ENCODE peak calls at places on chromosomes 2 and 18, in six cellular contexts. V is A549; D is hepatocyte; X is stimulated activated naive CD8-positive, alpha-beta T cell treated with anti-CD3 and anti-CD28 coated beads, Interleukin-15, Interleukin-2, amounts not matched to agents 100 U/mL and 50 U/mL, for 24 hours; I is WTC11; R is AG09319. U is an unnamed sample.

GRCh38 chr18:21112543-21113105 is 1.0 kb upstream of the ROCK1 start:
- DNase-seq in R (no peak), D (no peak), X (no peak), V (no peak), I (no peak), U (no peak)

GRCh38 chr2:197079414-197079813 is 152.9 kb upstream of the PGAP1 start:
- DNase-seq in X (no peak), D (no peak), R (no peak), I (no peak), V (no peak), U (no peak)

GRCh38 chr2:65364986-65365733 is 67.2 kb downstream of the SPRED2 start:
- DNase-seq in I (no peak), X (no peak), R (no peak), V (no peak), D (no peak), U (no peak)

GRCh38 chr18:36809590-36810381 is 19.0 kb downstream of the TPGS2 start:
- DNase-seq in X (peak; percentile 10), D (peak; percentile 83), R (no peak), V (peak; percentile 59), I (peak; percentile 17), U (peak; percentile 82)

GRCh38 chr2:121212661-121213325 is 72.2 kb downstream of the TFCP2L1 start:
- DNase-seq in R (no peak), X (no peak), I (no peak), V (no peak), D (no peak), U (no peak)

GRCh38 chr2:220043155-220043992 is 415.9 kb downstream of the SLC4A3 start:
- DNase-seq in I (no peak), R (no peak), X (no peak), V (no peak), D (no peak), U (no peak)

GRCh38 chr2:101617188-101617587 is 80.3 kb upstream of the MAP4K4 start:
- DNase-seq in R (no peak), X (no peak), D (no peak), V (no peak), I (no peak), U (no peak)

GRCh38 chr2:209577376-209578357 is 153.8 kb downstream of the MAP2 start:
- DNase-seq in D (peak; percentile 32), V (peak; percentile 12), X (no peak), I (no peak), R (no peak), U (no peak)

GRCh38 chr2:44038277-44038676 is 42.5 kb upstream of the LRPPRC start:
- DNase-seq in X (no peak), R (no peak), D (no peak), V (no peak), I (no peak), U (no peak)

GRCh38 chr2:120550893-120551446 is 184.7 kb upstream of the GLI2 start:
- DNase-seq in I (no peak), R (no peak), D (no peak), X (no peak), V (no peak), U (no peak)

GRCh38 chr2:54176577-54176976 is 61.2 kb downstream of the ACYP2 start:
- DNase-seq in I (peak; percentile 64), R (peak; percentile 11), X (peak; percentile 4), V (peak; percentile 42), D (peak; percentile 34), U (peak; percentile 14)

GRCh38 chr18:37441821-37442220 is 123.8 kb downstream of the CELF4 start:
- DNase-seq in X (no peak), V (no peak), R (no peak), I (no peak), D (no peak), U (no peak)

GRCh38 chr18:73850782-73851181 is 296.9 kb downstream of the FBXO15 start:
- DNase-seq in X (no peak), R (no peak), D (no peak), I (no peak), V (no peak), U (no peak)

GRCh38 chr18:69574401-69574800 is 173.7 kb downstream of the DOK6 start:
- DNase-seq in R (no peak), D (no peak), X (no peak), I (no peak), V (no peak), U (no peak)

GRCh38 chr2:234433201-234433600 is 63.7 kb downstream of the ARL4C start:
- DNase-seq in D (no peak), R (no peak), V (no peak), I (no peak), X (no peak), U (no peak)

GRCh38 chr2:101446869-101447268 is 28.0 kb downstream of the RFX8 start:
- DNase-seq in X (peak; percentile 19), I (no peak), R (no peak), D (no peak), V (no peak), U (no peak)